ENCODE peak calls at places on chromosomes 1 and 21, in four cellular contexts. One of them, this sample, is unnamed.

GRCh38 chr1:222994506-222995229 is 148.4 kb downstream of the TLR5 start:
- DNase-seq in NCI-H345: no peak
- DNase-seq in stimulated activated CD4-positive, alpha-beta T cell treated with anti-CD3 and anti-CD28 coated beads, Interleukin-15, amount 100 ng/mL, for 1 hour: no peak
- DNase-seq in activated CD4-positive, alpha-beta memory T cell treated with anti-CD3 and anti-CD28 coated beads, Interleukin-2, amount 10 ng/mL, durations not matched to agents 7 days and 5 days: no peak
- DNase-seq in this sample: no peak

GRCh38 chr21:33384851-33385331 is 18.3 kb upstream of the IFNGR2 start:
- DNase-seq in NCI-H345: no peak
- DNase-seq in stimulated activated CD4-positive, alpha-beta T cell treated with anti-CD3 and anti-CD28 coated beads, Interleukin-15, amount 100 ng/mL, for 1 hour: no peak
- DNase-seq in activated CD4-positive, alpha-beta memory T cell treated with anti-CD3 and anti-CD28 coated beads, Interleukin-2, amount 10 ng/mL, durations not matched to agents 7 days and 5 days: peak
- DNase-seq in this sample: no peak

GRCh38 chr1:108570128-108570527 is 10.2 kb downstream of the EEIG2 start:
- DNase-seq in activated CD4-positive, alpha-beta memory T cell treated with anti-CD3 and anti-CD28 coated beads, Interleukin-2, amount 10 ng/mL, durations not matched to agents 7 days and 5 days: peak
- DNase-seq in stimulated activated CD4-positive, alpha-beta T cell treated with anti-CD3 and anti-CD28 coated beads, Interleukin-15, amount 100 ng/mL, for 1 hour: no peak
- DNase-seq in NCI-H345: no peak
- DNase-seq in this sample: no peak

GRCh38 chr1:77430966-77431735 is 149.3 kb downstream of the AK5 start:
- DNase-seq in activated CD4-positive, alpha-beta memory T cell treated with anti-CD3 and anti-CD28 coated beads, Interleukin-2, amount 10 ng/mL, durations not matched to agents 7 days and 5 days: no peak
- DNase-seq in stimulated activated CD4-positive, alpha-beta T cell treated with anti-CD3 and anti-CD28 coated beads, Interleukin-15, amount 100 ng/mL, for 1 hour: no peak
- DNase-seq in NCI-H345: no peak
- DNase-seq in this sample: no peak

GRCh38 chr1:226945106-226945857 is 5.2 kb downstream of the COQ8A start:
- DNase-seq in NCI-H345: peak
- DNase-seq in stimulated activated CD4-positive, alpha-beta T cell treated with anti-CD3 and anti-CD28 coated beads, Interleukin-15, amount 100 ng/mL, for 1 hour: no peak
- DNase-seq in activated CD4-positive, alpha-beta memory T cell treated with anti-CD3 and anti-CD28 coated beads, Interleukin-2, amount 10 ng/mL, durations not matched to agents 7 days and 5 days: no peak
- DNase-seq in this sample: peak

GRCh38 chr1:152419917-152420316 is 5.9 kb upstream of the CRNN start:
- DNase-seq in NCI-H345: no peak
- DNase-seq in activated CD4-positive, alpha-beta memory T cell treated with anti-CD3 and anti-CD28 coated beads, Interleukin-2, amount 10 ng/mL, durations not matched to agents 7 days and 5 days: no peak
- DNase-seq in stimulated activated CD4-positive, alpha-beta T cell treated with anti-CD3 and anti-CD28 coated beads, Interleukin-15, amount 100 ng/mL, for 1 hour: no peak
- DNase-seq in this sample: no peak

GRCh38 chr1:107196973-107197562 is 56.2 kb downstream of the NTNG1 start:
- DNase-seq in NCI-H345: no peak
- DNase-seq in activated CD4-positive, alpha-beta memory T cell treated with anti-CD3 and anti-CD28 coated beads, Interleukin-2, amount 10 ng/mL, durations not matched to agents 7 days and 5 days: no peak
- DNase-seq in stimulated activated CD4-positive, alpha-beta T cell treated with anti-CD3 and anti-CD28 coated beads, Interleukin-15, amount 100 ng/mL, for 1 hour: no peak
- DNase-seq in this sample: peak

GRCh38 chr1:229029644-229030235 is 241.2 kb upstream of the RAB4A start:
- DNase-seq in NCI-H345: no peak
- DNase-seq in activated CD4-positive, alpha-beta memory T cell treated with anti-CD3 and anti-CD28 coated beads, Interleukin-2, amount 10 ng/mL, durations not matched to agents 7 days and 5 days: no peak
- DNase-seq in stimulated activated CD4-positive, alpha-beta T cell treated with anti-CD3 and anti-CD28 coated beads, Interleukin-15, amount 100 ng/mL, for 1 hour: no peak
- DNase-seq in this sample: no peak

GRCh38 chr1:54989473-54989872 is 9.0 kb downstream of the TMEM61 start:
- DNase-seq in stimulated activated CD4-positive, alpha-beta T cell treated with anti-CD3 and anti-CD28 coated beads, Interleukin-15, amount 100 ng/mL, for 1 hour: no peak
- DNase-seq in activated CD4-positive, alpha-beta memory T cell treated with anti-CD3 and anti-CD28 coated beads, Interleukin-2, amount 10 ng/mL, durations not matched to agents 7 days and 5 days: no peak
- DNase-seq in NCI-H345: peak
- DNase-seq in this sample: peak

GRCh38 chr1:65832296-65832695 is 39.6 kb downstream of the PDE4B start:
- DNase-seq in activated CD4-positive, alpha-beta memory T cell treated with anti-CD3 and anti-CD28 coated beads, Interleukin-2, amount 10 ng/mL, durations not matched to agents 7 days and 5 days: no peak
- DNase-seq in NCI-H345: no peak
- DNase-seq in stimulated activated CD4-positive, alpha-beta T cell treated with anti-CD3 and anti-CD28 coated beads, Interleukin-15, amount 100 ng/mL, for 1 hour: no peak
- DNase-seq in this sample: no peak

GRCh38 chr1:226697151-226697575 is 41.9 kb downstream of the ITPKB start:
- DNase-seq in stimulated activated CD4-positive, alpha-beta T cell treated with anti-CD3 and anti-CD28 coated beads, Interleukin-15, amount 100 ng/mL, for 1 hour: no peak
- DNase-seq in activated CD4-positive, alpha-beta memory T cell treated with anti-CD3 and anti-CD28 coated beads, Interleukin-2, amount 10 ng/mL, durations not matched to agents 7 days and 5 days: no peak
- DNase-seq in NCI-H345: no peak
- DNase-seq in this sample: no peak

GRCh38 chr1:101453844-101454243 is 217.0 kb downstream of the S1PR1 start:
- DNase-seq in stimulated activated CD4-positive, alpha-beta T cell treated with anti-CD3 and anti-CD28 coated beads, Interleukin-15, amount 100 ng/mL, for 1 hour: no peak
- DNase-seq in activated CD4-positive, alpha-beta memory T cell treated with anti-CD3 and anti-CD28 coated beads, Interleukin-2, amount 10 ng/mL, durations not matched to agents 7 days and 5 days: no peak
- DNase-seq in NCI-H345: no peak
- DNase-seq in this sample: no peak

GRCh38 chr1:228494970-228495853 is 8.0 kb downstream of the RNF187 start:
- DNase-seq in NCI-H345: no peak
- DNase-seq in stimulated activated CD4-positive, alpha-beta T cell treated with anti-CD3 and anti-CD28 coated beads, Interleukin-15, amount 100 ng/mL, for 1 hour: no peak
- DNase-seq in activated CD4-positive, alpha-beta memory T cell treated with anti-CD3 and anti-CD28 coated beads, Interleukin-2, amount 10 ng/mL, durations not matched to agents 7 days and 5 days: no peak
- DNase-seq in this sample: no peak

GRCh38 chr1:183872406-183872805 is 67.5 kb downstream of the RGL1 start:
- DNase-seq in stimulated activated CD4-positive, alpha-beta T cell treated with anti-CD3 and anti-CD28 coated beads, Interleukin-15, amount 100 ng/mL, for 1 hour: no peak
- DNase-seq in activated CD4-positive, alpha-beta memory T cell treated with anti-CD3 and anti-CD28 coated beads, Interleukin-2, amount 10 ng/mL, durations not matched to agents 7 days and 5 days: no peak
- DNase-seq in NCI-H345: no peak
- DNase-seq in this sample: no peak

GRCh38 chr1:71081697-71082080 is 854 bp upstream of the ZRANB2 start:
- DNase-seq in activated CD4-positive, alpha-beta memory T cell treated with anti-CD3 and anti-CD28 coated beads, Interleukin-2, amount 10 ng/mL, durations not matched to agents 7 days and 5 days: no peak
- DNase-seq in stimulated activated CD4-positive, alpha-beta T cell treated with anti-CD3 and anti-CD28 coated beads, Interleukin-15, amount 100 ng/mL, for 1 hour: no peak
- DNase-seq in NCI-H345: no peak
- DNase-seq in this sample: no peak

GRCh38 chr1:15409400-15410222 is at the start of gene EFHD2:
- DNase-seq in NCI-H345: peak
- DNase-seq in activated CD4-positive, alpha-beta memory T cell treated with anti-CD3 and anti-CD28 coated beads, Interleukin-2, amount 10 ng/mL, durations not matched to agents 7 days and 5 days: peak
- DNase-seq in stimulated activated CD4-positive, alpha-beta T cell treated with anti-CD3 and anti-CD28 coated beads, Interleukin-15, amount 100 ng/mL, for 1 hour: peak
- DNase-seq in this sample: peak